ENCODE peak calls at places on chromosomes 1 and 21, in seven cellular contexts. J is AG09309, S is foreskin fibroblast, O is NCI-H345, Z is HS-5, N is GM13976, R is mesendoderm. P is an unnamed sample.

GRCh38 chr21:36859744-36860501 is 106.5 kb downstream of the HLCS start:
- DNase-seq in J (no peak), S (peak; percentile 46), O (no peak), Z (no peak), N (peak; percentile 43), R (peak; percentile 86), P (peak; percentile 86)

GRCh38 chr1:58779059-58779754 is 4.6 kb downstream of the JUN start:
- DNase-seq in J (no peak), S (no peak), O (no peak), Z (no peak), N (no peak), R (no peak), P (peak; percentile 15)

GRCh38 chr1:228084325-228084724 is 1.8 kb downstream of the ARF1 start:
- DNase-seq in J (peak; percentile 61), S (peak; percentile 92), O (no peak), Z (peak; percentile 72), N (no peak), R (no peak), P (no peak)

GRCh38 chr21:36065497-36066036 is 4.3 kb upstream of the CBR1 start:
- DNase-seq in J (no peak), S (peak; percentile 79), O (peak; percentile 12), Z (peak; percentile 43), N (no peak), R (no peak), P (no peak)

GRCh38 chr1:104933846-104934245 is 1184.1 kb downstream of the AMY1C start:
- DNase-seq in J (no peak), S (no peak), O (no peak), Z (no peak), N (no peak), R (peak; percentile 2), P (no peak)

GRCh38 chr1:205273551-205273982 is 45.8 kb downstream of the TMCC2 start:
- DNase-seq in J (no peak), S (peak; percentile 89), O (peak; percentile 88), Z (no peak), N (peak; percentile 92), R (peak; percentile 90), P (peak; percentile 96)

GRCh38 chr1:41277371-41277994 is 35.4 kb upstream of the SCMH1 start:
- DNase-seq in J (no peak), S (no peak), O (no peak), Z (no peak), N (no peak), R (no peak), P (no peak)

GRCh38 chr1:168664069-168664834 is 64.8 kb downstream of the DPT start:
- DNase-seq in J (no peak), S (no peak), O (no peak), Z (no peak), N (no peak), R (no peak), P (no peak)

GRCh38 chr1:226973371-226973897 is 33.3 kb downstream of the COQ8A start:
- DNase-seq in J (no peak), S (no peak), O (no peak), Z (no peak), N (no peak), R (no peak), P (no peak)

GRCh38 chr1:2829846-2830615 is 28.5 kb upstream of the TTC34 start:
- DNase-seq in J (no peak), S (no peak), O (no peak), Z (no peak), N (no peak), R (no peak), P (no peak)

GRCh38 chr1:205954819-205955404 is 11.7 kb upstream of the SLC26A9 start:
- DNase-seq in J (no peak), S (no peak), O (peak; percentile 57), Z (no peak), N (no peak), R (no peak), P (no peak)

GRCh38 chr1:201226859-201227488 is 36.4 kb downstream of the IGFN1 start:
- DNase-seq in J (no peak), S (no peak), O (no peak), Z (no peak), N (peak; percentile 15), R (no peak), P (no peak)

GRCh38 chr1:193729429-193729828 is 543.0 kb upstream of the B3GALT2 start:
- DNase-seq in J (no peak), S (peak; percentile 26), O (peak; percentile 51), Z (no peak), N (no peak), R (no peak), P (peak; percentile 39)

GRCh38 chr1:7389201-7389785 is 381.8 kb upstream of the VAMP3 start:
- DNase-seq in J (no peak), S (no peak), O (peak; percentile 16), Z (no peak), N (no peak), R (no peak), P (no peak)

P was measured in A549.